ENCODE peak calls at places on chromosome 6, in five cellular contexts. J, B, N, D and A are unnamed samples.

GRCh38 chr6:162165479-162165878 is 562.1 kb downstream of the PRKN start:
- DNase-seq in J (no peak), B (no peak), N (no peak), D (no peak), A (no peak)

GRCh38 chr6:99521557-99522286 is 6.5 kb upstream of the USP45 start:
- DNase-seq in J (peak), B (peak), N (no peak), D (no peak), A (no peak)

GRCh38 chr6:65787787-65788186 is 80.8 kb upstream of the EYS start:
- DNase-seq in J (no peak), B (no peak), N (no peak), D (no peak), A (peak)

GRCh38 chr6:5357486-5357885 is 96.2 kb downstream of the FARS2 start:
- DNase-seq in J (no peak), B (no peak), N (no peak), D (no peak), A (no peak)

GRCh38 chr6:165880721-165881120 is 217.7 kb upstream of the PDE10A start:
- DNase-seq in J (no peak), B (no peak), N (no peak), D (no peak), A (no peak)

GRCh38 chr6:144662812-144663211 is 377.7 kb downstream of the UTRN start:
- DNase-seq in J (no peak), B (no peak), N (no peak), D (no peak), A (no peak)

GRCh38 chr6:9370480-9370879 is 935.1 kb upstream of the SLC35B3 start:
- DNase-seq in J (no peak), B (no peak), N (no peak), D (no peak), A (no peak)

GRCh38 chr6:18214003-18214402 is 50.3 kb downstream of the DEK start:
- DNase-seq in J (no peak), B (no peak), N (no peak), D (no peak), A (no peak)

GRCh38 chr6:157173756-157174155 is 149.6 kb downstream of the TMEM242 start:
- DNase-seq in J (no peak), B (no peak), N (no peak), D (no peak), A (no peak)

GRCh38 chr6:42710316-42710715 is 12.1 kb downstream of the PRPH2 start:
- DNase-seq in J (no peak), B (no peak), N (no peak), D (no peak), A (no peak)

GRCh38 chr6:152351742-152352141 is 285.4 kb downstream of the SYNE1 start:
- DNase-seq in J (no peak), B (no peak), N (no peak), D (no peak), A (no peak)

GRCh38 chr6:111743318-111743717 is 129.9 kb downstream of the FYN start:
- DNase-seq in J (no peak), B (no peak), N (no peak), D (no peak), A (no peak)

GRCh38 chr6:31180500-31180899 is 10.0 kb upstream of the POU5F1 start:
- DNase-seq in J (peak), B (no peak), N (peak), D (no peak), A (peak)

GRCh38 chr6:110537208-110538123 is 61.1 kb upstream of the SLC22A16 start:
- DNase-seq in J (no peak), B (peak), N (no peak), D (no peak), A (no peak)

GRCh38 chr6:80610821-80611220 is 504.4 kb downstream of the BCKDHB start:
- DNase-seq in J (no peak), B (no peak), N (no peak), D (peak), A (no peak)

GRCh38 chr6:89843070-89843469 is 13.4 kb downstream of the CASP8AP2 start:
- DNase-seq in J (no peak), B (no peak), N (no peak), D (no peak), A (no peak)

GRCh38 chr6:143842902-143843688 is at the start of gene LTV1:
- DNase-seq in J (peak), B (peak), N (peak), D (peak), A (peak)

GRCh38 chr6:161493731-161494130 is 219.9 kb upstream of the AGPAT4 start:
- DNase-seq in J (no peak), B (no peak), N (no peak), D (no peak), A (no peak)

GRCh38 chr6:35718911-35719381 is 17.9 kb upstream of the ARMC12 start:
- DNase-seq in J (peak), B (no peak), N (no peak), D (no peak), A (no peak)

GRCh38 chr6:108453601-108454157 is 107.0 kb upstream of the FOXO3 start:
- DNase-seq in J (no peak), B (no peak), N (no peak), D (peak), A (no peak)

GRCh38 chr6:12403946-12404647 is 113.9 kb downstream of the EDN1 start:
- DNase-seq in J (no peak), B (no peak), N (no peak), D (no peak), A (no peak)

GRCh38 chr6:44339763-44340625 is 2.5 kb upstream of the SPATS1 start:
- DNase-seq in J (no peak), B (no peak), N (no peak), D (no peak), A (no peak)

GRCh38 chr6:149888659-149889058 is 9.3 kb downstream of the RAET1E start:
- DNase-seq in J (no peak), B (no peak), N (no peak), D (no peak), A (no peak)

GRCh38 chr6:118387921-118388701 is 160.0 kb upstream of the PLN start:
- DNase-seq in J (no peak), B (no peak), N (no peak), D (peak), A (no peak)

GRCh38 chr6:21636876-21637275 is 43.3 kb downstream of the SOX4 start:
- DNase-seq in J (no peak), B (no peak), N (no peak), D (peak), A (no peak)

GRCh38 chr6:121652726-121653623 is 217.5 kb downstream of the GJA1 start:
- DNase-seq in J (no peak), B (no peak), N (no peak), D (peak), A (no peak)

GRCh38 chr6:15690451-15690961 is 27.7 kb upstream of the DTNBP1 start:
- DNase-seq in J (no peak), B (no peak), N (no peak), D (no peak), A (no peak)

GRCh38 chr6:108127826-108128225 is 38.0 kb upstream of the NR2E1 start:
- DNase-seq in J (no peak), B (peak), N (no peak), D (no peak), A (no peak)

GRCh38 chr6:116208056-116208785 is 45.7 kb downstream of the TSPYL4 start:
- DNase-seq in J (no peak), B (no peak), N (no peak), D (no peak), A (no peak)

DNA sequence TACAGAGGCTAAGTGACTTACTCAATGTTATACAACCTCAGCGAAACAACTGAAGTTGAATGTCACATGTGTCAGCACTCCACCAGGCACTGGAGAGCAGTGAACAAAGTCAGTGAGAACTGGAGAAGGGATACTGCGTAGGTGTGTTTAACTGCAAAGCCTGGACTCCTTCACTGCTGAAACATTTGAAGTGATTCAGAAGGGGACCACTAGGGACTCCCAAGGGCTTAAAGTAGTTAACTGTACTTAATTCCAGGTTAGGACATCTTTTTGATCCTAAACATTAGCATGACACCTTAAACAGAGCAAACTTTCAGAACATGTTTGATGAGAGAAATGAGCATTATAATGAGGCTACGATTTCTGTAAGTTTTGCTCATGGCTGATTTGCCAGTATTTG is 45.0 kb upstream of the ZBTB24 start:
- DNase-seq in J (no peak), B (peak), N (no peak), D (no peak), A (no peak)
- TF ChIP-seq CTCF in J (no peak), B (no peak), N (no peak), D (no peak), A (no peak)

GRCh38 chr6:107121266-107121665 is 6.0 kb upstream of the BEND3 start:
- DNase-seq in J (no peak), B (no peak), N (no peak), D (no peak), A (no peak)

GRCh38 chr6:107121964-107122495 is 6.7 kb upstream of the BEND3 start:
- DNase-seq in J (no peak), B (no peak), N (no peak), D (no peak), A (no peak)

GRCh38 chr6:107124934-107125348 is 9.6 kb upstream of the BEND3 start:
- DNase-seq in J (no peak), B (no peak), N (no peak), D (no peak), A (no peak)

GRCh38 chr6:107122748-107123147 is 7.4 kb upstream of the BEND3 start:
- DNase-seq in J (no peak), B (no peak), N (no peak), D (no peak), A (no peak)

DNA sequence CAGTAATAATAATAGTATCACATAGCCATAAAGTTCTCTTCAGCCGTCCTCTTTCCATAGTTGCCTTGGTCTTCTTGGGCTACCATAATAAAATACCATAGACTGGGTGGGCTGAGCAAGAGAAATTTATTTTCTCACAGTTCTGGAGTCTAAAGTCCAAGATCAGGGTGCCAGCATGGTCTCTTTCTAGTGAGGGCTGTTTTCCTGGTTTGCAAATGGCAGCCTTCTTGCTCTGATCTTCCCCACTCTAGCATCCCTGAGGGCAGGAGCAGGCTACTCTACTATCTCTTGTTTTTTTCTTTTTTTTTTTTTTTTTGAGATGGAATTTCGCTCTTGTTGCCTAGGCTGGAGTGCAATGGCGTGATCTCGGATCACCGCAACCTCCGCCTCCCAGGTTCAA is 8.2 kb upstream of the BEND3 start:
- DNase-seq in J (no peak), B (no peak), N (no peak), D (no peak), A (no peak)
- H3K4me3 ChIP-seq in J (no peak), B (no peak), N (no peak), D (no peak), A (no peak)

GRCh38 chr6:125791820-125792165 is 1.0 kb downstream of the NCOA7 start:
- DNase-seq in J (no peak), B (no peak), N (no peak), D (no peak), A (no peak)

GRCh38 chr6:125792172-125792571 is 1.4 kb downstream of the NCOA7 start:
- DNase-seq in J (no peak), B (no peak), N (no peak), D (no peak), A (no peak)

GRCh38 chr6:125792680-125793079 is 1.9 kb downstream of the NCOA7 start:
- DNase-seq in J (no peak), B (no peak), N (no peak), D (no peak), A (no peak)

GRCh38 chr6:125790403-125791150 is at the start of gene NCOA7:
- DNase-seq in J (peak), B (peak), N (peak), D (no peak), A (peak)

GRCh38 chr6:125791151-125791819 is 525 bp downstream of the NCOA7 start:
- DNase-seq in J (peak), B (peak), N (no peak), D (no peak), A (no peak)
- TF ChIP-seq CTCF in J (no peak), B (peak), N (peak), D (peak), A (no peak)

GRCh38 chr6:32761084-32761483 is 2.2 kb downstream of the HLA-DQB2 start:
- DNase-seq in J (no peak), B (no peak), N (no peak), D (no peak), A (no peak)

GRCh38 chr6:32759669-32760068 is 3.7 kb downstream of the HLA-DQB2 start:
- DNase-seq in J (no peak), B (no peak), N (no peak), D (no peak), A (no peak)

GRCh38 chr6:32764050-32764449 is 718 bp upstream of the HLA-DQB2 start:
- DNase-seq in J (no peak), B (no peak), N (no peak), D (no peak), A (no peak)

GRCh38 chr6:32763417-32763816 is at the start of gene HLA-DQB2:
- DNase-seq in J (no peak), B (no peak), N (no peak), D (no peak), A (no peak)

GRCh38 chr6:32761548-32761947 is 1.8 kb downstream of the HLA-DQB2 start:
- DNase-seq in J (no peak), B (no peak), N (no peak), D (no peak), A (no peak)
- H3K4me3 ChIP-seq in J (no peak), B (no peak), N (no peak), D (no peak), A (no peak)